ENCODE peak calls at places on chromosomes 4 and X, in five cellular contexts. L is left ventricle myocardium inferior, C is tibial artery, O is upper lobe of right lung, E is HL-60. S is an unnamed sample.

GRCh38 chrX:44903107-44903506 is 30.1 kb downstream of the KDM6A start:
- DNase-seq in L (no peak), O (no peak), E (no peak), C (no peak), S (no peak)

GRCh38 chrX:88366314-88366713 is 380.7 kb upstream of the CPXCR1 start:
- DNase-seq in C (no peak), L (no peak), E (no peak), O (no peak), S (no peak)

GRCh38 chr4:62208921-62209320 is 1008.8 kb downstream of the ADGRL3 start:
- DNase-seq in E (no peak), C (no peak), O (no peak), L (no peak), S (no peak)

GRCh38 chr4:54568184-54568583 is 89.6 kb upstream of the KIT start:
- DNase-seq in L (no peak), C (no peak), O (no peak), E (no peak), S (no peak)

GRCh38 chrX:46554942-46555341 is 9.7 kb upstream of the ZNF674 start:
- DNase-seq in C (no peak), L (no peak), O (no peak), E (no peak), S (no peak)

GRCh38 chrX:153889123-153889522 is 3.1 kb upstream of the L1CAM start:
- DNase-seq in O (no peak), L (no peak), E (no peak), C (no peak), S (no peak)

GRCh38 chr4:153555730-153556440 is 89.7 kb downstream of the TMEM131L start:
- DNase-seq in L (peak; percentile 90), C (peak; percentile 91), O (no peak), E (no peak), S (peak; percentile 92)

GRCh38 chr4:13530823-13531608 is 13.3 kb downstream of the NKX3-2 start:
- DNase-seq in E (no peak), C (no peak), O (no peak), L (no peak), S (no peak)

GRCh38 chrX:153433781-153434285 is 12.0 kb downstream of the TREX2 start:
- DNase-seq in L (no peak), E (no peak), C (no peak), O (no peak), S (peak; percentile 62)

GRCh38 chr4:128916832-128917231 is 107.3 kb downstream of the JADE1 start:
- DNase-seq in O (no peak), L (no peak), E (peak; percentile 90), C (peak; percentile 61), S (peak; percentile 61)

GRCh38 chr4:1398686-1399507 is 7.3 kb downstream of the NKX1-1 start:
- DNase-seq in C (peak; percentile 48), L (no peak), E (no peak), O (peak; percentile 48), S (peak; percentile 57)

GRCh38 chr4:150211821-150212445 is 133.7 kb downstream of the DCLK2 start:
- DNase-seq in L (no peak), E (no peak), O (no peak), C (no peak), S (no peak)

GRCh38 chr4:6714954-6715353 is 1.0 kb upstream of the BLOC1S4 start:
- DNase-seq in E (peak; percentile 55), L (no peak), C (no peak), O (no peak), S (no peak)
- H3K27ac ChIP-seq in E (peak overlapping the region; percentile 85), L (no peak overlapping the region), C (peak overlapping the region; percentile 92), O (no peak overlapping the region), S (no peak overlapping the region)

DNA sequence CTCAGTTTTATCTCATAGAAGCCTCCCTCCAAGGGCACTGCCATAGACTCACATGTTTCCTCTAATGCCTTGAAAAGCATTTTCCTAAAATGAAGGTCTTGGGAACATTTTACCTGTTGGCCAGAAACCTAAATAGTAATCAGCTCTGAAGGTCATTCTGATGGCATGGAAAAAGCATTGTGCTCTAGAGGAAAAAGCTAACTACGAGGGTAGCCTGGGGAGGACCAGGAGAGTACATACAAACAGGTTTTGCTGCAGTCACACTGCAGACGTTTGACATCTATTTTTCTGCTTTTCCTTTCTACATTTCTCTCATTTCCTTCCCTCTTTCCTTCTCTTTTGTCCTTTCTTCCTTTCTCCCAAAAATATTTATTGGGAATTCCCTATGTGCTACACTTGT is 103.3 kb upstream of the SORBS2 start:
- DNase-seq in O (no peak), C (no peak), E (no peak), L (no peak), S (no peak)
- H3K27ac ChIP-seq in O (no peak overlapping the region), C (no peak overlapping the region), E (no peak overlapping the region), L (no peak overlapping the region), S (no peak overlapping the region)

GRCh38 chr4:183173580-183174526 is 74.8 kb downstream of the WWC2 start:
- DNase-seq in O (no peak), C (no peak), E (no peak), L (no peak), S (no peak)
- H3K27ac ChIP-seq in O (no peak overlapping the region), C (no peak overlapping the region), E (no peak overlapping the region), L (peak overlapping the region; percentile 43), S (no peak overlapping the region)

GRCh38 chr4:152460488-152460887 is 75.4 kb downstream of the FBXW7 start:
- DNase-seq in L (no peak), C (no peak), O (no peak), E (peak; percentile 77), S (no peak)

GRCh38 chr4:152464030-152464823 is 71.7 kb downstream of the FBXW7 start:
- DNase-seq in C (no peak), E (peak; percentile 43), O (no peak), L (no peak), S (no peak)

GRCh38 chr4:152463562-152463961 is 72.3 kb downstream of the FBXW7 start:
- DNase-seq in C (no peak), E (no peak), L (no peak), O (no peak), S (no peak)

GRCh38 chr4:152462047-152462446 is 73.8 kb downstream of the FBXW7 start:
- DNase-seq in E (peak; percentile 54), L (no peak), C (no peak), O (no peak), S (no peak)

GRCh38 chr4:152462715-152463114 is 73.2 kb downstream of the FBXW7 start:
- DNase-seq in O (no peak), E (no peak), L (no peak), C (no peak), S (no peak)
- H3K27ac ChIP-seq in O (no peak overlapping the region), E (no peak overlapping the region), L (peak overlapping the region; percentile 60), C (no peak overlapping the region), S (no peak overlapping the region)

GRCh38 chr4:186722856-186723206 is 825 bp downstream of the FAT1 start:
- DNase-seq in L (no peak), O (no peak), E (no peak), C (no peak), S (no peak)
- H3K27ac ChIP-seq in L (peak overlapping the region; percentile 93), O (peak overlapping the region; percentile 44), E (no peak overlapping the region), C (peak overlapping the region; percentile 94), S (no peak overlapping the region)

GRCh38 chr4:158995963-158996362 is 106.9 kb upstream of the RAPGEF2 start:
- DNase-seq in L (no peak), C (no peak), E (no peak), O (no peak), S (no peak)
- H3K27ac ChIP-seq in L (no peak overlapping the region), C (no peak overlapping the region), E (no peak overlapping the region), O (no peak overlapping the region), S (no peak overlapping the region)

GRCh38 chr4:145153904-145154298 is 26.5 kb downstream of the OTUD4 start:
- DNase-seq in C (no peak), E (no peak), L (no peak), O (no peak), S (no peak)
- H3K27ac ChIP-seq in C (no peak overlapping the region), E (no peak overlapping the region), L (peak overlapping the region; percentile 77), O (no peak overlapping the region), S (no peak overlapping the region)

GRCh38 chrX:15946783-15947550 is 92.4 kb upstream of the AP1S2 start:
- DNase-seq in C (no peak), O (no peak), L (no peak), E (no peak), S (no peak)
- H3K27ac ChIP-seq in C (no peak overlapping the region), O (no peak overlapping the region), L (no peak overlapping the region), E (no peak overlapping the region), S (no peak overlapping the region)

GRCh38 chrX:133991814-133992213 is 6.4 kb upstream of the GPC3 start:
- DNase-seq in O (no peak), C (no peak), E (no peak), L (no peak), S (no peak)

GRCh38 chrX:133995759-133996158 is 10.4 kb upstream of the GPC3 start:
- DNase-seq in C (no peak), L (no peak), O (no peak), E (no peak), S (no peak)

GRCh38 chrX:133989993-133990392 is 4.6 kb upstream of the GPC3 start:
- DNase-seq in L (no peak), E (no peak), O (no peak), C (no peak), S (no peak)

GRCh38 chrX:133994576-133994975 is 9.2 kb upstream of the GPC3 start:
- DNase-seq in L (no peak), C (no peak), E (no peak), O (no peak), S (no peak)

DNA sequence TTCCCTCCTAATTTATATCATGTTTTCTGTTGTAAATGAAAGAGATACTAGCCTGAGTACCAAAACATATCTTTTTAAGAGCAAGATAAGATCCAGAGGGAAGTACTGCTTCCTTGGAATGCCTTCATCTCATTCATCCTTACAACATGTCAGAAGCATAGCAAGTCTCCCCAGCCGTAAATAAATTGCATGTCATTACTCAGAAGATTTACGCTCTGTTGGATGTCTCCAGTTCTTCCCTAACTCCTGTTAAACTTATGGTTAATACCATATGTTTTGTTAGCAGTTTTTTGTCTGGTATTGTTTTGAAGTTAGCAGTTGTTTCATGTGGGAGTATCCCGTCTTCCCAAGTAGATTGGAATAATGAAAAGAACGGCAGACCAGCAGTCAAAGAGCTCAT is 7.5 kb upstream of the GPC3 start:
- DNase-seq in E (no peak), L (no peak), C (no peak), O (no peak), S (no peak)
- H3K27ac ChIP-seq in E (no peak overlapping the region), L (no peak overlapping the region), C (no peak overlapping the region), O (no peak overlapping the region), S (no peak overlapping the region)